ENCODE peak calls at places on chromosome 20, in seven cellular contexts. T is left ventricle myocardium inferior, M is WERI-Rb-1, E is ovary, X is prostate gland, H is ascending aorta, W is A549. K is an unnamed sample.

GRCh38 chr20:41308290-41308691 is 9.2 kb downstream of the ZHX3 start:
- DNase-seq in W (no peak), M (no peak), T (no peak), X (no peak), E (no peak), H (no peak), K (no peak)

GRCh38 chr20:48625136-48625900 is 202.5 kb downstream of the PREX1 start:
- DNase-seq in H (no peak), E (no peak), M (no peak), X (no peak), W (no peak), T (no peak), K (no peak)

GRCh38 chr20:32354592-32355416 is 3.3 kb upstream of the ASXL1 start:
- DNase-seq in E (no peak), T (no peak), M (no peak), X (no peak), W (peak; percentile 64), H (no peak), K (no peak)

GRCh38 chr20:59728722-59729430 is 124.5 kb downstream of the PHACTR3 start:
- DNase-seq in H (no peak), M (no peak), W (no peak), E (no peak), X (no peak), T (no peak), K (no peak)

GRCh38 chr20:13683833-13684232 is 45.1 kb upstream of the TASP1 start:
- DNase-seq in W (no peak), E (no peak), H (no peak), T (no peak), M (no peak), X (no peak), K (no peak)

GRCh38 chr20:38730167-38730988 is 6.1 kb downstream of the SLC32A1 start:
- DNase-seq in H (no peak), T (no peak), X (no peak), M (peak; percentile 7), E (no peak), W (no peak), K (no peak)

GRCh38 chr20:35398660-35399144 is 13.1 kb downstream of the UQCC1 start:
- DNase-seq in M (no peak), X (no peak), T (no peak), W (no peak), E (no peak), H (no peak), K (no peak)

GRCh38 chr20:2914160-2914559 is 40.9 kb downstream of the PTPRA start:
- DNase-seq in T (no peak), W (peak; percentile 38), H (no peak), E (no peak), X (no peak), M (peak; percentile 22), K (no peak)

GRCh38 chr20:59518881-59519706 is 85.2 kb upstream of the PHACTR3 start:
- DNase-seq in X (no peak), H (no peak), W (peak; percentile 65), T (no peak), E (no peak), M (peak; percentile 46), K (peak; percentile 5)

GRCh38 chr20:57716893-57717292 is 7.1 kb upstream of the PMEPA1 start:
- DNase-seq in H (no peak), E (no peak), M (no peak), X (no peak), W (no peak), T (peak; percentile 62), K (no peak)
- H3K27ac ChIP-seq in H (peak overlapping the region; percentile 94), E (no peak overlapping the region), M (no peak overlapping the region), X (peak overlapping the region; percentile 99), W (peak overlapping the region; percentile 98), T (peak overlapping the region; percentile 80), K (no peak overlapping the region)

GRCh38 chr20:53763707-53764415 is 170.2 kb upstream of the ZNF217 start:
- DNase-seq in H (no peak), X (peak; percentile 68), M (no peak), T (no peak), W (peak; percentile 96), E (no peak), K (no peak)

GRCh38 chr20:53767206-53767924 is 173.7 kb upstream of the ZNF217 start:
- DNase-seq in E (no peak), M (no peak), T (no peak), W (no peak), X (no peak), H (no peak), K (no peak)

GRCh38 chr20:53769041-53769440 is 175.4 kb upstream of the ZNF217 start:
- DNase-seq in W (peak; percentile 33), T (no peak), X (no peak), H (no peak), E (no peak), M (no peak), K (no peak)

GRCh38 chr20:53764416-53764800 is 170.8 kb upstream of the ZNF217 start:
- DNase-seq in M (no peak), E (no peak), X (no peak), W (no peak), T (no peak), H (no peak), K (no peak)

DNA sequence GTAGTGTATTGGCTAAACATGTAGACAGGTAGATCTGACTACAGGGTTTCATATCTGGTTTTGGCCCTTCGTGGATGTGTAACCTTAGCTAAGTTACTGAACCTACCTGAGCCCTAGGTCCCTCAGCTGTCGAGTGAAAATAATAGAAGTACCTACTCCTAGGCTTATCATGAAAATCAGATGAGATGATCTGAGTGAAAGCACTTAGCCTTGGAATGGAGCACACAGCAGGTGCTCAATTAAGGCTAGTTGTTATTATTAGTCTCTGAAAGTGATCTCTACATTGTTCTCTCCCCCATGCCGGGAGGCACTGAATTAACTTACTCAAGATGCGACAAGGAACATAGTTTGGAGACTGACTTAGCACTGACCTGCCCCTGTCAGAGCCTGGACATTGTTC is 174.7 kb upstream of the ZNF217 start:
- DNase-seq in W (no peak), E (no peak), M (no peak), X (no peak), H (no peak), T (no peak), K (no peak)
- H3K27ac ChIP-seq in W (peak overlapping the region; percentile 79), E (no peak overlapping the region), M (no peak overlapping the region), X (no peak overlapping the region), H (no peak overlapping the region), T (no peak overlapping the region), K (no peak overlapping the region)

GRCh38 chr20:45812157-45813005 is at the start of gene UBE2C:
- DNase-seq in E (peak; percentile 96), M (peak; percentile 98), W (peak; percentile 100), T (peak; percentile 96), H (peak; percentile 95), X (peak; percentile 99), K (peak; percentile 98)
- H3K27ac ChIP-seq in E (peak within 1 kb of the TSS; percentile 39), M (peak within 1 kb of the TSS; percentile 97), W (peak within 1 kb of the TSS; percentile 84), T (peak within 1 kb of the TSS; percentile 61), H (peak within 1 kb of the TSS; percentile 45), X (no peak within 1 kb of the TSS), K (no peak within 1 kb of the TSS)

GRCh38 chr20:63973160-63973479 is 3.4 kb upstream of the ZNF512B start:
- DNase-seq in H (no peak), E (no peak), M (no peak), X (no peak), W (no peak), T (no peak), K (no peak)
- H3K27ac ChIP-seq in H (no peak overlapping the region), E (no peak overlapping the region), M (no peak overlapping the region), X (peak overlapping the region; percentile 74), W (no peak overlapping the region), T (peak overlapping the region; percentile 71), K (no peak overlapping the region)

GRCh38 chr20:37567331-37567665 is 39.6 kb upstream of the BLCAP start:
- DNase-seq in H (no peak), E (no peak), W (no peak), M (no peak), X (no peak), T (no peak), K (no peak)
- H3K27ac ChIP-seq in H (no peak overlapping the region), E (no peak overlapping the region), W (no peak overlapping the region), M (peak overlapping the region; percentile 58), X (no peak overlapping the region), T (no peak overlapping the region), K (no peak overlapping the region)

DNA sequence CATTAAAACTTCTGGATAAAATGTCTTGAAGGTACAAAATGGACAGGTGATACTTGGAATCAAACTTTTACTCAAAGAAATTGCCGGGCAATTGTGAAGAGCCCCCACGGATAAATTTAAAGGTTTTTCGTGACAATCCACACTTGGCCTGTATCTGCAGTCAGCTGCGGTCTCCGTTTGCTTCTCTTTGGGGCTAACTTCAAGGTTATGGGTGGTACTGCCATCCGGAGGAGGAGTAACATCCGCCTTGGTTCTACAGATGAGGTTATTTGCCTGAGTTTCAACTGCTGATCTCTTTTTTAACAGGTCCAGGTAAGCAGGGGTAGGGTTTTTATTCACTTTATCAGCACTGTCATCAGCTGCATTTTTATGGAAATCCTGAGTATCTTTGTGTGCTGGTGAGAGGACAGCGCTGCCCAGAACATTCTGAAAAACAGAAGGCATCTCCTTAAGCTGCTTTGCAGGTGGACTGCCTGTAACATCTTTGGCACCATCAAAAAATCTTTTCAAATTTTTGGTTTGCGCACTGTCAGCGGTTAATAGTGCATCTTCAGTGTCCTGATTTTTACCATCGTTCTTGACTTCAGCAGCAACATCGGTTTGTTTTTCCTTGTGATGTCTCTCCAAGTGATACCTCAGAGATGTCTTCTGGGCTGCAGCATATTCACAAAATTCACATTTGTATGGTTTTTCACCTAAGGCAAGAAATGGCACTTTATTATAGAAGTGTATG is 16.9 kb downstream of the ZNF217 start:
- DNase-seq in T (no peak), X (no peak), M (no peak), H (no peak), E (no peak), W (no peak), K (no peak)
- H3K27ac ChIP-seq in T (no peak overlapping the region), X (no peak overlapping the region), M (no peak overlapping the region), H (no peak overlapping the region), E (no peak overlapping the region), W (no peak overlapping the region), K (no peak overlapping the region)

GRCh38 chr20:10565191-10565921 is 108.4 kb downstream of the JAG1 start:
- DNase-seq in X (no peak), H (no peak), E (no peak), M (no peak), T (no peak), W (peak; percentile 63), K (no peak)
- H3K27ac ChIP-seq in X (peak overlapping the region; percentile 13), H (peak overlapping the region; percentile 88), E (no peak overlapping the region), M (no peak overlapping the region), T (peak overlapping the region; percentile 68), W (peak overlapping the region; percentile 36), K (no peak overlapping the region)

DNA sequence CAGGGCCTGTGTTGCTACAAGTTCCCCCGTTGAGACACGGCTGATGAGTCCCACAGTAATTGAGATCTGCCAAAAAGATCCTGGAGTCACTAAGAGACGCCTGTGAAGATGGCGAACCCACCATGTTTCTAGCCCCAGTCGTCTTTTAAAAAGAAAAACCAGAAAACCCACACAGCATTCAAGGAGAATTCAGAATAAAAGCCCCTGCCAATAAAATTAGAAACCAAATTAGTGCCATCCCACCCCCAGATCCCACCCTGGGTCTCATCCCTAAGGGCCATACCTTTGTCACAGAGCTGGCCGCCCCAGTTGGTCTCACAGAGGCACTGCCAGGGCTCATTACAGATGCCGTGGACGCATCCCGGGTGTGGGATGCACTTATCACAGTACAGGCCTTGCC is 21.6 kb downstream of the JAG1 start:
- DNase-seq in T (no peak), X (no peak), H (no peak), W (no peak), M (no peak), E (peak; percentile 26), K (no peak)
- H3K27ac ChIP-seq in T (peak overlapping the region; percentile 71), X (peak overlapping the region; percentile 52), H (peak overlapping the region; percentile 100), W (no peak overlapping the region), M (no peak overlapping the region), E (peak overlapping the region; percentile 24), K (no peak overlapping the region)